ENCODE peak calls at places on chromosomes 3 and 15, in six cellular contexts. R, K, H, F, C and Z are unnamed samples.
A peak's percentile ranks its signal among the peaks of the same experiment; 100 is the strongest.

GRCh38 chr3:4476507-4476906 is 9.4 kb upstream of the SUMF1 start:
- DNase-seq in R (peak; percentile 48), K (no peak), H (no peak), F (no peak), C (no peak), Z (no peak)

GRCh38 chr15:39558421-39558820 is 22.5 kb upstream of the THBS1 start:
- DNase-seq in R (no peak), K (no peak), H (no peak), F (no peak), C (no peak), Z (no peak)

GRCh38 chr15:60913901-60914300 is 315.2 kb downstream of the RORA start:
- DNase-seq in R (peak; percentile 58), K (no peak), H (no peak), F (peak; percentile 60), C (no peak), Z (peak; percentile 13)

GRCh38 chr15:57445872-57446271 is 69.6 kb downstream of the CGNL1 start:
- DNase-seq in R (no peak), K (peak; percentile 17), H (no peak), F (no peak), C (no peak), Z (no peak)

GRCh38 chr3:195583831-195584542 is at the start of gene APOD:
- DNase-seq in R (peak; percentile 77), K (no peak), H (peak; percentile 32), F (peak; percentile 35), C (no peak), Z (no peak)

GRCh38 chr3:127483902-127484591 is 106.5 kb downstream of the TPRA1 start:
- DNase-seq in R (no peak), K (no peak), H (no peak), F (no peak), C (no peak), Z (no peak)

GRCh38 chr3:15502616-15503015 is 18.9 kb downstream of the COLQ start:
- DNase-seq in R (no peak), K (no peak), H (no peak), F (no peak), C (no peak), Z (no peak)

GRCh38 chr3:45544719-45545296 is 49.7 kb upstream of the LIMD1 start:
- DNase-seq in R (no peak), K (no peak), H (no peak), F (no peak), C (no peak), Z (no peak)

GRCh38 chr3:45647148-45647619 is 42.0 kb upstream of the SACM1L start:
- DNase-seq in R (peak; percentile 91), K (peak; percentile 77), H (no peak), F (no peak), C (peak; percentile 75), Z (peak; percentile 7)

GRCh38 chr3:28949580-28949979 is 331.3 kb upstream of the RBMS3 start:
- DNase-seq in R (no peak), K (no peak), H (no peak), F (peak; percentile 10), C (no peak), Z (peak; percentile 72)

GRCh38 chr3:129365296-129365695 is 63.1 kb downstream of the EFCAB12 start:
- DNase-seq in R (no peak), K (no peak), H (no peak), F (no peak), C (no peak), Z (no peak)

GRCh38 chr15:86183765-86184491 is 104.3 kb downstream of the AGBL1 start:
- DNase-seq in R (no peak), K (no peak), H (no peak), F (no peak), C (no peak), Z (no peak)

GRCh38 chr15:76335851-76336253 is 721 bp upstream of the ISL2 start:
- DNase-seq in R (no peak), K (peak; percentile 30), H (no peak), F (no peak), C (no peak), Z (no peak)

GRCh38 chr15:70569139-70569717 is 194.1 kb downstream of the UACA start:
- DNase-seq in R (peak; percentile 82), K (peak; percentile 60), H (no peak), F (no peak), C (peak; percentile 89), Z (no peak)

GRCh38 chr3:171178714-171179113 is 152.2 kb upstream of the SLC2A2 start:
- DNase-seq in R (no peak), K (no peak), H (no peak), F (no peak), C (no peak), Z (no peak)

GRCh38 chr3:160754855-160755747 is 930 bp upstream of the PPM1L start:
- DNase-seq in R (peak; percentile 94), K (peak; percentile 87), H (peak; percentile 92), F (peak; percentile 97), C (peak; percentile 65), Z (peak; percentile 74)

GRCh38 chr15:50247819-50248650 is 17.5 kb downstream of the HDC start:
- DNase-seq in R (no peak), K (no peak), H (peak; percentile 26), F (no peak), C (no peak), Z (no peak)

GRCh38 chr3:31544634-31545033 is 11.9 kb downstream of the STT3B start:
- DNase-seq in R (no peak), K (no peak), H (no peak), F (no peak), C (no peak), Z (no peak)

GRCh38 chr3:24483873-24484272 is 10.8 kb downstream of the THRB start:
- DNase-seq in R (no peak), K (no peak), H (no peak), F (no peak), C (no peak), Z (no peak)

GRCh38 chr3:13655074-13655913 is 106.4 kb downstream of the FBLN2 start:
- DNase-seq in R (peak; percentile 68), K (peak; percentile 34), H (no peak), F (no peak), C (no peak), Z (no peak)

GRCh38 chr3:118942195-118942594 is 92.5 kb downstream of the IGSF11 start:
- DNase-seq in R (no peak), K (no peak), H (no peak), F (no peak), C (no peak), Z (no peak)

GRCh38 chr3:149765762-149766334 is 13.6 kb upstream of the COMMD2 start:
- DNase-seq in R (peak; percentile 57), K (peak; percentile 26), H (peak; percentile 6), F (no peak), C (peak; percentile 28), Z (no peak)

GRCh38 chr15:69593981-69594966 is 141.7 kb downstream of the RPLP1 start:
- DNase-seq in R (no peak), K (no peak), H (peak; percentile 90), F (peak; percentile 99), C (no peak), Z (peak; percentile 93)

GRCh38 chr15:69075467-69075866 is 61.0 kb downstream of the NOX5 start:
- DNase-seq in R (no peak), K (no peak), H (no peak), F (no peak), C (no peak), Z (no peak)

GRCh38 chr15:92681141-92681622 is 25.6 kb upstream of the FAM174B start:
- DNase-seq in R (peak; percentile 47), K (no peak), H (no peak), F (no peak), C (peak; percentile 91), Z (no peak)

GRCh38 chr15:45122719-45123118 is 7.0 kb downstream of the DUOXA1 start:
- DNase-seq in R (no peak), K (no peak), H (no peak), F (no peak), C (no peak), Z (no peak)